ENCODE peak calls at places on chromosomes 5 and 9, in four cellular contexts. Q is H1, S is HepG2, A is GM12878. L is an unnamed sample.

GRCh38 chr9:78601957-78602565 is 305.1 kb downstream of the PSAT1 start:
- DNase-seq in A (no peak), Q (no peak), S (peak), L (peak)

GRCh38 chr5:175516933-175517823 is 38.8 kb downstream of the SFXN1 start:
- DNase-seq in S (no peak), A (no peak), Q (no peak), L (no peak)

GRCh38 chr5:79552984-79553383 is 39.0 kb upstream of the HOMER1 start:
- DNase-seq in A (no peak), Q (no peak), S (no peak), L (peak)

GRCh38 chr5:105238561-105238960 is 1676.0 kb upstream of the NUDT12 start:
- DNase-seq in S (no peak), A (no peak), Q (no peak), L (no peak)

GRCh38 chr9:90458485-90458884 is 184.1 kb downstream of the DIRAS2 start:
- DNase-seq in A (no peak), Q (no peak), S (peak), L (peak)

GRCh38 chr5:174419523-174420132 is 304.8 kb upstream of the MSX2 start:
- DNase-seq in S (peak), Q (peak), A (peak), L (peak)

GRCh38 chr5:150607105-150607504 is 33.4 kb upstream of the SYNPO start:
- DNase-seq in S (no peak), A (no peak), Q (no peak), L (no peak)

GRCh38 chr5:113271753-113272454 is 162.9 kb downstream of the TSSK1B start:
- DNase-seq in S (no peak), A (no peak), Q (no peak), L (no peak)

GRCh38 chr5:81856948-81857928 is 106.3 kb upstream of the SSBP2 start:
- DNase-seq in S (no peak), Q (no peak), A (no peak), L (peak)

GRCh38 chr9:108207611-108208051 is 648.2 kb downstream of the ACTL7B start:
- DNase-seq in S (no peak), A (no peak), Q (no peak), L (no peak)

GRCh38 chr9:18472915-18473314 is 1.0 kb upstream of the ADAMTSL1 start:
- DNase-seq in Q (no peak), A (no peak), S (no peak), L (no peak)

GRCh38 chr9:136010176-136010575 is 49.0 kb upstream of the UBAC1 start:
- DNase-seq in S (no peak), A (no peak), Q (no peak), L (no peak)

GRCh38 chr9:116154334-116154975 is 864 bp downstream of the PAPPA start:
- DNase-seq in Q (no peak), S (no peak), A (no peak), L (peak)

GRCh38 chr9:113530022-113530635 is 66.6 kb downstream of the RGS3 start:
- DNase-seq in S (no peak), A (no peak), Q (no peak), L (no peak)

DNA sequence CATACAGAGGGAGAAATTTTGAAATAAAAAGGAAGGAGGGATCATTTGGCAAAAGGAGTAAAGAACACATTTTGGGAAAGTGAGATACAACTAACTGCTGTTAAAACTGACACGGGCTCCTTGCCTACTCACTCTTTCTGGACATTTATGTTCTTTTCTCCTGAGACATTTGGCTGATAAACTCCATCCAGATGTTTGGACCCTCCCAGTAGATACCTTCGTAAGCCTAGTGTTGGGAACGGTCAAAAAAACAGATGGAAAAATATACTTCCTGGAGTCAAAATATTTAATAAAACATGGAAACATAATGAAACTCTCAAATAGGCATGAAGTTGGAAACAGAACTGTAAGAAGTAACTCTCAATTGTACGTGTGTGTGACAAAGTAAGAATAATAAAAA is 360.1 kb upstream of the RIOK2 start:
- DNase-seq in A (no peak), Q (no peak), S (no peak), L (no peak)
- TF ChIP-seq RAD21 in A (no peak), Q (no peak), S (no peak), L (no peak)

DNA sequence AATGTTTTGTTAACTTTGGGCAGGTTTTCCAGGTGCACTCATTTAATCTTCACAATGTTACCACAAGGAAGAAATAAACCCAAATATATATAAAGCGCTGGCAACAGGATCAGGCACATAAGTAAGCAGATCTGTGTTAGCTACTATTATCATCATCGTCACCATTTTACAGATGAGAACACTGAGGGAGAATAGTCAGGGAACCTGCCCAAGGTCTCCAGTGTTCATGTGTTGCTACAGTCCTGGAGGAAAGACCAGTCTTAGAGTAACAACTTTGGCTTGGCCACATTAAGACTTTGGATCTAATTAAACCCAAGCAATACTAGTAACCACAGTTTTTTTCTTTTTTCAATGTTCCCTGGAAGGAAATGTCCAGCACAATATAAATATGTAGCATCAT is 11.9 kb downstream of the NREP start:
- DNase-seq in Q (no peak), A (no peak), S (no peak), L (no peak)
- TF ChIP-seq TCF12 in Q (no peak), A (no peak), S (no peak), L (no peak)

GRCh38 chr5:139262414-139263139 is 31.0 kb upstream of the MATR3 start:
- DNase-seq in Q (peak), A (peak), S (peak), L (peak)
- TF ChIP-seq EP300 in Q (no peak), A (no peak), S (no peak), L (no peak)

DNA sequence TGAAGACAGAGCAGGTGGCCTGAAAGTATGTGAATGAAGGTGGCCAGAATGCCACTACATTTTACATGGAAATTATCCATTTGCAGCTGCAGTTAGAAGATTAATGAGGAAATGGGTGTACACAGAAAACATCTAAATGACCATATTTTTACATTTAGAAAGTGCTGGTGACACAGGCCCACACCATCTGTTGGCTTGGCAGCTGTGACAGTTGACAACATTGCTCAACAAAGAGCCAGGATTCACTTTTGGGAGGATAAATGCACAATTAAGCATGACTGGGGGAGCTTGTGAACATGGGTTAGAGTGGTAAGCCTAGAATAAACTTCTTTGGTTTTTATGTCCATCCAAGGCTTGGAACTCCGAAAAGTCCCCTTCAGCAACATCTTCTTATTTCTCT is 360.5 kb downstream of the KCTD16 start:
- DNase-seq in S (no peak), A (no peak), Q (no peak), L (no peak)
- TF ChIP-seq RAD21 in S (no peak), A (no peak), Q (no peak), L (no peak)

DNA sequence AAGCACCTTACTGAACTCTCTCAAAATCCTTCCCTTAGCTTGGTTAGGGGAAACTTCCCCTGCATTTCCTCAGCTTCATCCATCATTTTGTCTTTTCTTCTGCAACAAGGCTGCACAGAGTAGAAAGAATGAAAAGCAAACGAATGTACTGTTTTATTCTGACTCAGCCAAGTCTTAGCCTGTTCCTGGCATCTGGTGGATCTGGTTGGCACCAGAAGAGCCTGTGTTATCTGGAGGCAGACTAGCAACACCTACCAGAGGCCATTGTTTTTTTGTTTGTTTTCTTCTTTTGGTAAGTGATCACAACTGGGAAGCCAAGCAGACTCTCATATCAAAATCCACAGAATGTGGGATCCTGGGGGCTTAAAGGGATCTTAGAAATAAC is 200.7 kb downstream of the FANCC start:
- DNase-seq in A (no peak), S (no peak), Q (no peak), L (no peak)
- TF ChIP-seq TCF12 in A (no peak), S (no peak), Q (no peak), L (no peak)

DNA sequence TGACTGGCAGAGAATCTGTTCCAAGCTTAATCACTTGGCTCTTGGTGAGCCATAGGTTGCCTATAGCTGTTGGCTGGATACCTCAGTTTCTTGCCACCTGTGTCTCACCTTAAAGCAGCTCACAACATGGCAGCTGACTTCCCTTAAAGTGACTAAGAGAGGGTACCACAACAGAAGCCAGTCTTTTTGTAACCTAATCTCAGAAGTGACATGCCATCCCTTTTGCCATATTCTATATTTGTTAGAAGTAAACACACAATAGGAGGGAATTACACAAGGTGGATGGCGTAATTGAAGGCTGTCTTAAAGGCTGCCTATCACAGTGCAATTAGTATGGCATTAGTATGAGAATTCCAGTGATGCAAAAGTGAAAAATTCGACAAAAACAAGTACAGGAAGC is 28.1 kb downstream of the NIPBL start:
- DNase-seq in A (no peak), Q (no peak), S (peak), L (no peak)
- TF ChIP-seq EP300 in A (no peak), Q (no peak), S (no peak), L (no peak)

GRCh38 chr5:75113354-75113753 is 61.0 kb upstream of the GCNT4 start:
- DNase-seq in Q (no peak), S (no peak), A (no peak), L (no peak)

DNA sequence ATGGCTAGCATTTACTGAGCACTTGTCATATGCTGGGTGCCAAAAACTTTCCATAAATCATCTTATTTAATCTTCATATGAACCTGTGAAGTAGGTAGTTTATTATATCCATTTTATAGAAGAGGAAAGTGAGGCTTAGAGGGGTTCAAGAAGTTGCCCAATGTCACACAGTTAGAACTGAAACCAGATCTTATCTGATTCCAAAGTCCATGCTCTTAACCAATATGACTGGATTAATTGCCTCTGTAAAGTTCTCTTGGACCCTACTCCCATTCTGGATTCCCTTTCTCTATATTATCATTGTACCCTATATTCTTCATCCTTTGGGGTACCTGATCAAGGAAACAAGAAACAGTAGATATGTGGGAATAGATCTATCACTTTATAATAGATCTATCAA is 64.5 kb upstream of the GCNT4 start:
- DNase-seq in S (no peak), Q (no peak), A (no peak), L (no peak)
- TF ChIP-seq RAD21 in S (no peak), Q (no peak), A (no peak), L (no peak)